ENCODE peak calls at places on chromosomes 4 and X, in ten cellular contexts. One of them, this sample, is unnamed.

GRCh38 chrX:35351212-35351611 is 408.6 kb downstream of the FAM47B start:
- DNase-seq in suprapubic skin: no peak
- DNase-seq in A673: no peak
- DNase-seq in left ventricle myocardium inferior: no peak
- DNase-seq in CD8-positive, alpha-beta memory T cell: no peak
- DNase-seq in neural progenitor cell: no peak
- DNase-seq in ascending aorta: no peak
- DNase-seq in body of pancreas: no peak
- DNase-seq in A549: no peak
- DNase-seq in CD8-positive, alpha-beta T cell: no peak
- DNase-seq in this sample: no peak

GRCh38 chr4:10741961-10742699 is 57.6 kb upstream of the CLNK start:
- DNase-seq in suprapubic skin: no peak
- DNase-seq in A673: no peak
- DNase-seq in left ventricle myocardium inferior: no peak
- DNase-seq in CD8-positive, alpha-beta memory T cell: no peak
- DNase-seq in neural progenitor cell: no peak
- DNase-seq in ascending aorta: no peak
- DNase-seq in body of pancreas: no peak
- DNase-seq in A549: no peak
- DNase-seq in CD8-positive, alpha-beta T cell: no peak
- DNase-seq in this sample: no peak

GRCh38 chr4:147617841-147618421 is 734 bp downstream of the TMEM184C start:
- DNase-seq in suprapubic skin: no peak
- DNase-seq in A673: no peak
- DNase-seq in left ventricle myocardium inferior: no peak
- DNase-seq in CD8-positive, alpha-beta memory T cell: no peak
- DNase-seq in neural progenitor cell: no peak
- DNase-seq in ascending aorta: no peak
- DNase-seq in body of pancreas: no peak
- DNase-seq in A549: peak; percentile 9
- DNase-seq in CD8-positive, alpha-beta T cell: no peak
- DNase-seq in this sample: no peak

GRCh38 chr4:124934921-124935320 is 222.4 kb upstream of the ANKRD50 start:
- DNase-seq in suprapubic skin: no peak
- DNase-seq in A673: peak; percentile 95
- DNase-seq in left ventricle myocardium inferior: no peak
- DNase-seq in CD8-positive, alpha-beta memory T cell: no peak
- DNase-seq in neural progenitor cell: peak; percentile 20
- DNase-seq in ascending aorta: no peak
- DNase-seq in body of pancreas: no peak
- DNase-seq in A549: no peak
- DNase-seq in CD8-positive, alpha-beta T cell: no peak
- DNase-seq in this sample: no peak

GRCh38 chr4:55172694-55173287 is 47.4 kb upstream of the KDR start:
- DNase-seq in suprapubic skin: no peak
- DNase-seq in A673: peak; percentile 50
- DNase-seq in left ventricle myocardium inferior: peak; percentile 23
- DNase-seq in CD8-positive, alpha-beta memory T cell: no peak
- DNase-seq in neural progenitor cell: no peak
- DNase-seq in ascending aorta: no peak
- DNase-seq in body of pancreas: no peak
- DNase-seq in A549: no peak
- DNase-seq in CD8-positive, alpha-beta T cell: no peak
- DNase-seq in this sample: no peak

GRCh38 chrX:153726286-153727107 is 1.8 kb downstream of the ABCD1 start:
- DNase-seq in suprapubic skin: no peak
- DNase-seq in A673: peak; percentile 19
- DNase-seq in left ventricle myocardium inferior: peak; percentile 64
- DNase-seq in CD8-positive, alpha-beta memory T cell: peak; percentile 55
- DNase-seq in neural progenitor cell: peak; percentile 84
- DNase-seq in ascending aorta: peak; percentile 79
- DNase-seq in body of pancreas: peak; percentile 74
- DNase-seq in A549: no peak
- DNase-seq in CD8-positive, alpha-beta T cell: no peak
- DNase-seq in this sample: no peak

GRCh38 chrX:153885208-153885787 is 675 bp downstream of the L1CAM start:
- DNase-seq in suprapubic skin: no peak
- DNase-seq in A673: no peak
- DNase-seq in left ventricle myocardium inferior: no peak
- DNase-seq in CD8-positive, alpha-beta memory T cell: no peak
- DNase-seq in neural progenitor cell: no peak
- DNase-seq in ascending aorta: no peak
- DNase-seq in body of pancreas: no peak
- DNase-seq in A549: no peak
- DNase-seq in CD8-positive, alpha-beta T cell: no peak
- DNase-seq in this sample: no peak

GRCh38 chr4:177339794-177340374 is 30.2 kb downstream of the NEIL3 start:
- DNase-seq in suprapubic skin: no peak
- DNase-seq in A673: peak; percentile 41
- DNase-seq in left ventricle myocardium inferior: no peak
- DNase-seq in CD8-positive, alpha-beta memory T cell: no peak
- DNase-seq in neural progenitor cell: no peak
- DNase-seq in ascending aorta: no peak
- DNase-seq in body of pancreas: no peak
- DNase-seq in A549: peak; percentile 7
- DNase-seq in CD8-positive, alpha-beta T cell: no peak
- DNase-seq in this sample: no peak

GRCh38 chr4:180855184-180855583 is 1388.0 kb upstream of the TENM3 start:
- DNase-seq in suprapubic skin: no peak
- DNase-seq in A673: no peak
- DNase-seq in left ventricle myocardium inferior: no peak
- DNase-seq in CD8-positive, alpha-beta memory T cell: no peak
- DNase-seq in neural progenitor cell: no peak
- DNase-seq in ascending aorta: no peak
- DNase-seq in body of pancreas: no peak
- DNase-seq in A549: no peak
- DNase-seq in CD8-positive, alpha-beta T cell: no peak
- DNase-seq in this sample: no peak

GRCh38 chrX:96721398-96721797 is 36.8 kb downstream of the DIAPH2 start:
- DNase-seq in suprapubic skin: no peak
- DNase-seq in A673: no peak
- DNase-seq in left ventricle myocardium inferior: no peak
- DNase-seq in CD8-positive, alpha-beta memory T cell: no peak
- DNase-seq in neural progenitor cell: no peak
- DNase-seq in ascending aorta: no peak
- DNase-seq in body of pancreas: no peak
- DNase-seq in A549: no peak
- DNase-seq in CD8-positive, alpha-beta T cell: no peak
- DNase-seq in this sample: no peak

GRCh38 chr4:153611679-153612078 is 72.4 kb upstream of the TLR2 start:
- DNase-seq in suprapubic skin: no peak
- DNase-seq in A673: no peak
- DNase-seq in left ventricle myocardium inferior: no peak
- DNase-seq in CD8-positive, alpha-beta memory T cell: no peak
- DNase-seq in neural progenitor cell: no peak
- DNase-seq in ascending aorta: no peak
- DNase-seq in body of pancreas: no peak
- DNase-seq in A549: no peak
- DNase-seq in CD8-positive, alpha-beta T cell: no peak
- DNase-seq in this sample: no peak

GRCh38 chr4:72602396-72602795 is 33.4 kb upstream of the ADAMTS3 start:
- DNase-seq in suprapubic skin: no peak
- DNase-seq in A673: no peak
- DNase-seq in left ventricle myocardium inferior: no peak
- DNase-seq in CD8-positive, alpha-beta memory T cell: no peak
- DNase-seq in neural progenitor cell: no peak
- DNase-seq in ascending aorta: no peak
- DNase-seq in body of pancreas: no peak
- DNase-seq in A549: no peak
- DNase-seq in CD8-positive, alpha-beta T cell: no peak
- DNase-seq in this sample: no peak

GRCh38 chr4:126784966-126785580 is 847.7 kb upstream of the INTU start:
- DNase-seq in suprapubic skin: no peak
- DNase-seq in A673: no peak
- DNase-seq in left ventricle myocardium inferior: no peak
- DNase-seq in CD8-positive, alpha-beta memory T cell: no peak
- DNase-seq in neural progenitor cell: no peak
- DNase-seq in ascending aorta: no peak
- DNase-seq in body of pancreas: no peak
- DNase-seq in A549: no peak
- DNase-seq in CD8-positive, alpha-beta T cell: no peak
- DNase-seq in this sample: no peak

GRCh38 chrX:72238183-72238582 is 644 bp downstream of the ERCC6L start:
- DNase-seq in suprapubic skin: no peak
- DNase-seq in A673: no peak
- DNase-seq in left ventricle myocardium inferior: no peak
- DNase-seq in CD8-positive, alpha-beta memory T cell: no peak
- DNase-seq in neural progenitor cell: no peak
- DNase-seq in ascending aorta: no peak
- DNase-seq in body of pancreas: no peak
- DNase-seq in A549: no peak
- DNase-seq in CD8-positive, alpha-beta T cell: no peak
- DNase-seq in this sample: no peak

GRCh38 chrX:44306336-44306735 is 37.1 kb downstream of the EFHC2 start:
- DNase-seq in suprapubic skin: no peak
- DNase-seq in A673: peak; percentile 63
- DNase-seq in left ventricle myocardium inferior: no peak
- DNase-seq in CD8-positive, alpha-beta memory T cell: no peak
- DNase-seq in neural progenitor cell: no peak
- DNase-seq in ascending aorta: no peak
- DNase-seq in body of pancreas: no peak
- DNase-seq in A549: no peak
- DNase-seq in CD8-positive, alpha-beta T cell: no peak
- DNase-seq in this sample: no peak

DNA sequence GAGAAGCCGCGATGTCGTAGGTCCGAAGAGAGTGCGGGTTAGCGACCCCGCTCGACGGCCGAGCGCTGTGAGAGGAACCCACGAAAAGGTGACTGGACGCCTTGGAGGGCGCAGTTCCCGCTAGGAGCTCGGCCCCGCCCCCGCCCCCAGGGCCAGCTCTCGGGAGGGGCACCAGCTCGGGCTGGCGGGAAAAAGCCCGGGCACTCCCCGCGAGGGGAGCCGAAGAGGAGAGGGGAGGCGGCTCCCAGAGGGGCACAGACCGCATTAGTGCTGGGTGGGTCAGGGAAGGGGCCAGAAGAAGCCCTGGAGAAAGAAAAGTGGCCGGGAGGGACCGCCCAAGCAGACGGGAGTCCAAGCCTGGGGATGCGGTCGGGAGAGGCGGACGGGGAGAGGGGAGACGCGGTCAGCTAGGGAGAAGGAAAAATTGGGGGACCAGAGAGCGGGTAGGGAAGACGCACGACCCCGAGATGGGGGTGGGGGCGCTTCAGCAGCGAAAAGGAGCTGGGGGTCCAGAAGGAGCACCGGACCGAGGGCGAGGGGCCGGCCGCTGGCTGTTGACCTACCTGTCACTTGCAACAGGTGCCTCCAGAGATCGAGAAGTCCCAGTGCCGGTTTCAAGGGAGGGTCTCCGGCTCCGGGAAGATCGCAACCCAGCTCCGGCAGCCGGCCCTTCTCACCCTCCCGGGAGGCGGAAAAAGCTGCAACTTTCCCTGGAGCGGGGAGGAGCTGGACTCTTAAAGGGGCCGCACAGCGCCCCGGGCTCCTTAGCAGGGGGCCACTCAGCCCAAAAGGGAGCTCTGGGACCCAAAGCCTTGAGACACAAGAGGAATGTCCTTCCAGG is at the start of gene SYTL4:
- DNase-seq in suprapubic skin: peak; percentile 71
- DNase-seq in A673: peak; percentile 8
- DNase-seq in left ventricle myocardium inferior: peak; percentile 23
- DNase-seq in CD8-positive, alpha-beta memory T cell: no peak
- DNase-seq in neural progenitor cell: peak; percentile 57
- DNase-seq in ascending aorta: peak; percentile 67
- DNase-seq in body of pancreas: peak; percentile 7
- DNase-seq in A549: peak; percentile 49
- DNase-seq in CD8-positive, alpha-beta T cell: no peak
- DNase-seq in this sample: no peak
- H3K27ac ChIP-seq in suprapubic skin: peak within 1 kb of the TSS; percentile 68
- H3K27ac ChIP-seq in A673: no peak within 1 kb of the TSS
- H3K27ac ChIP-seq in left ventricle myocardium inferior: peak within 1 kb of the TSS; percentile 62
- H3K27ac ChIP-seq in CD8-positive, alpha-beta memory T cell: no peak within 1 kb of the TSS
- H3K27ac ChIP-seq in neural progenitor cell: no peak within 1 kb of the TSS
- H3K27ac ChIP-seq in ascending aorta: peak within 1 kb of the TSS; percentile 9
- H3K27ac ChIP-seq in body of pancreas: peak within 1 kb of the TSS; percentile 73
- H3K27ac ChIP-seq in A549: peak within 1 kb of the TSS; percentile 69
- H3K27ac ChIP-seq in CD8-positive, alpha-beta T cell: no peak within 1 kb of the TSS
- H3K27ac ChIP-seq in this sample: peak within 1 kb of the TSS; percentile 26

GRCh38 chr4:7893539-7893938 is 46.1 kb downstream of the AFAP1 start:
- DNase-seq in suprapubic skin: no peak
- DNase-seq in A673: no peak
- DNase-seq in left ventricle myocardium inferior: no peak
- DNase-seq in CD8-positive, alpha-beta memory T cell: no peak
- DNase-seq in neural progenitor cell: no peak
- DNase-seq in ascending aorta: no peak
- DNase-seq in body of pancreas: no peak
- DNase-seq in A549: no peak
- DNase-seq in CD8-positive, alpha-beta T cell: no peak
- DNase-seq in this sample: no peak
- H3K27ac ChIP-seq in suprapubic skin: no peak overlapping the region
- H3K27ac ChIP-seq in A673: peak overlapping the region; percentile 33
- H3K27ac ChIP-seq in left ventricle myocardium inferior: no peak overlapping the region
- H3K27ac ChIP-seq in CD8-positive, alpha-beta memory T cell: no peak overlapping the region
- H3K27ac ChIP-seq in neural progenitor cell: no peak overlapping the region
- H3K27ac ChIP-seq in ascending aorta: no peak overlapping the region
- H3K27ac ChIP-seq in body of pancreas: no peak overlapping the region
- H3K27ac ChIP-seq in A549: peak overlapping the region; percentile 10
- H3K27ac ChIP-seq in CD8-positive, alpha-beta T cell: no peak overlapping the region
- H3K27ac ChIP-seq in this sample: no peak overlapping the region

DNA sequence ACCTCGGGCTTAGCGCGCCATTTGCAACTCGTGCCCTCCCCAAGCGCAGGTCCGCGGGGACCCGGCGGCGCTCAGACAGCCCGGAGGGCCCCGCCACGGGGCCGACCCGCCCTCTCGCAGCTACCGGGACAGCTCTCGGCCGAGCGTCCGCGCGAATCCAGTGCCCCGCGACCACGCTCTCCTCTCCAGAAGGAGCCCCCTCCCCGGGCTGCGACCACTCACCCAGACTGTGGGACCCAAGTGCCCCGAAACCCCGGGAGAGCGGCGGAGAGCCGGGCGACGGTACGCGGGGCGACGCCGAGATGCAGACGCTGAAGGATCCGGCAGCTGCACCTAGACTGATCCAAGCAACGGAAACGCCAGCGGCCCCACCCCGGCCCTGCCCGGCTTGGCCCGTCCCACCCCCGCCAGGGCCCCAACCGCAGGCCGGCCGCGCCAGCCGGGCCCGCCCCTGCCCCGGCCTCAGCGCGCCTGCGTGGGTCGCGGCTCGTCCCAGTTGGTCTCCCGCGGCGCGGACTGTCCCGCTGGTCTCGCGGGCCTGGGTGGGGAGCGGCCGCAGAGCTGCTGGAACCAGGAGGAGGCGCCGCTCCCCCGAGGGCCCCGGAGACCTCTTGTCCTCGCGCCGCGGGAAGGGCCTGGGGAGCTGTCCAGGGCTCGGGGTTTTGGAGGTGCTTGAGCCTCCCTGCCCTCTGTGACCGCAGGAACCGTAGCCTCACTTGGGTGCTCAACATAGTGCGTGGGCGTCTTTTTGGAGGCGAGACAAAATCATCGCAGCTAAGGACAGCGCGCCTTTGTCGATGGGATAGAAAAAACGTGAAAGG is at the start of gene ANXA5:
- DNase-seq in suprapubic skin: peak; percentile 92
- DNase-seq in A673: peak; percentile 91
- DNase-seq in left ventricle myocardium inferior: peak; percentile 93
- DNase-seq in CD8-positive, alpha-beta memory T cell: peak; percentile 71
- DNase-seq in neural progenitor cell: peak; percentile 89
- DNase-seq in ascending aorta: peak; percentile 96
- DNase-seq in body of pancreas: peak; percentile 91
- DNase-seq in A549: peak; percentile 42
- DNase-seq in CD8-positive, alpha-beta T cell: peak; percentile 75
- DNase-seq in this sample: peak; percentile 46
- H3K27ac ChIP-seq in suprapubic skin: peak within 1 kb of the TSS; percentile 99
- H3K27ac ChIP-seq in A673: peak within 1 kb of the TSS; percentile 95
- H3K27ac ChIP-seq in left ventricle myocardium inferior: peak within 1 kb of the TSS; percentile 92
- H3K27ac ChIP-seq in CD8-positive, alpha-beta memory T cell: peak within 1 kb of the TSS; percentile 85
- H3K27ac ChIP-seq in neural progenitor cell: no peak within 1 kb of the TSS
- H3K27ac ChIP-seq in ascending aorta: peak within 1 kb of the TSS; percentile 98
- H3K27ac ChIP-seq in body of pancreas: peak within 1 kb of the TSS; percentile 90
- H3K27ac ChIP-seq in A549: peak within 1 kb of the TSS; percentile 86
- H3K27ac ChIP-seq in CD8-positive, alpha-beta T cell: peak within 1 kb of the TSS; percentile 61
- H3K27ac ChIP-seq in this sample: peak within 1 kb of the TSS; percentile 99

GRCh38 chr4:117324851-117325491 is 239.6 kb upstream of the TRAM1L1 start:
- DNase-seq in suprapubic skin: no peak
- DNase-seq in A673: no peak
- DNase-seq in left ventricle myocardium inferior: no peak
- DNase-seq in CD8-positive, alpha-beta memory T cell: no peak
- DNase-seq in neural progenitor cell: no peak
- DNase-seq in ascending aorta: no peak
- DNase-seq in body of pancreas: no peak
- DNase-seq in A549: no peak
- DNase-seq in CD8-positive, alpha-beta T cell: no peak
- DNase-seq in this sample: no peak
- H3K27ac ChIP-seq in suprapubic skin: no peak overlapping the region
- H3K27ac ChIP-seq in A673: no peak overlapping the region
- H3K27ac ChIP-seq in left ventricle myocardium inferior: no peak overlapping the region
- H3K27ac ChIP-seq in CD8-positive, alpha-beta memory T cell: no peak overlapping the region
- H3K27ac ChIP-seq in neural progenitor cell: no peak overlapping the region
- H3K27ac ChIP-seq in ascending aorta: no peak overlapping the region
- H3K27ac ChIP-seq in body of pancreas: no peak overlapping the region
- H3K27ac ChIP-seq in A549: no peak overlapping the region
- H3K27ac ChIP-seq in CD8-positive, alpha-beta T cell: no peak overlapping the region
- H3K27ac ChIP-seq in this sample: no peak overlapping the region